ENCODE peak calls at places on chromosomes 2 and 18, in six cellular contexts. One of them, this sample, is unnamed. For H3K4me1, the result is how much of the 10 kb centered on the place peaks cover.

GRCh38 chr2:179860255-179861026 is 971 bp downstream of the ZNF385B start:
- DNase-seq in psoas muscle: peak
- DNase-seq in HCT116: no peak
- DNase-seq in kidney: peak
- DNase-seq in iPS DF 6.9: peak
- DNase-seq in CD8-positive, alpha-beta T cell: no peak
- DNase-seq in this sample: peak

GRCh38 chr18:77090546-77091200 is 41.9 kb downstream of the MBP start:
- DNase-seq in psoas muscle: no peak
- DNase-seq in HCT116: no peak
- DNase-seq in kidney: no peak
- DNase-seq in iPS DF 6.9: no peak
- DNase-seq in CD8-positive, alpha-beta T cell: no peak
- DNase-seq in this sample: no peak

GRCh38 chr18:3248670-3249359 is 1.2 kb downstream of the MYL12A start:
- DNase-seq in psoas muscle: no peak
- DNase-seq in HCT116: no peak
- DNase-seq in kidney: no peak
- DNase-seq in iPS DF 6.9: no peak
- DNase-seq in CD8-positive, alpha-beta T cell: no peak
- DNase-seq in this sample: peak

GRCh38 chr2:19299522-19299921 is 58.9 kb downstream of the OSR1 start:
- DNase-seq in psoas muscle: no peak
- DNase-seq in HCT116: no peak
- DNase-seq in kidney: no peak
- DNase-seq in iPS DF 6.9: no peak
- DNase-seq in CD8-positive, alpha-beta T cell: no peak
- DNase-seq in this sample: no peak

GRCh38 chr2:65279756-65280155 is 52.1 kb downstream of the ACTR2 start:
- DNase-seq in psoas muscle: no peak
- DNase-seq in HCT116: no peak
- DNase-seq in kidney: no peak
- DNase-seq in iPS DF 6.9: no peak
- DNase-seq in CD8-positive, alpha-beta T cell: no peak
- DNase-seq in this sample: no peak

GRCh38 chr2:146496248-146496647 is 1348.6 kb upstream of the ACVR2A start:
- DNase-seq in psoas muscle: no peak
- DNase-seq in HCT116: no peak
- DNase-seq in kidney: no peak
- DNase-seq in iPS DF 6.9: no peak
- DNase-seq in CD8-positive, alpha-beta T cell: no peak
- DNase-seq in this sample: no peak

GRCh38 chr2:214492152-214492551 is 81.3 kb downstream of the VWC2L start:
- DNase-seq in psoas muscle: no peak
- DNase-seq in HCT116: no peak
- DNase-seq in kidney: no peak
- DNase-seq in iPS DF 6.9: no peak
- DNase-seq in CD8-positive, alpha-beta T cell: no peak
- DNase-seq in this sample: no peak

GRCh38 chr2:13015941-13016340 is 299.2 kb downstream of the TRIB2 start:
- DNase-seq in psoas muscle: no peak
- DNase-seq in HCT116: no peak
- DNase-seq in kidney: no peak
- DNase-seq in iPS DF 6.9: no peak
- DNase-seq in CD8-positive, alpha-beta T cell: no peak
- DNase-seq in this sample: no peak

GRCh38 chr2:51344886-51345285 is 313.0 kb upstream of the NRXN1 start:
- DNase-seq in psoas muscle: no peak
- DNase-seq in HCT116: no peak
- DNase-seq in kidney: no peak
- DNase-seq in iPS DF 6.9: no peak
- DNase-seq in CD8-positive, alpha-beta T cell: no peak
- DNase-seq in this sample: no peak

GRCh38 chr18:42310956-42311355 is 355.9 kb downstream of the PIK3C3 start:
- DNase-seq in psoas muscle: peak
- DNase-seq in HCT116: no peak
- DNase-seq in kidney: no peak
- DNase-seq in iPS DF 6.9: no peak
- DNase-seq in CD8-positive, alpha-beta T cell: no peak
- DNase-seq in this sample: no peak

GRCh38 chr2:185811580-185811979 is 73.0 kb downstream of the FSIP2 start:
- DNase-seq in psoas muscle: no peak
- DNase-seq in HCT116: no peak
- DNase-seq in kidney: no peak
- DNase-seq in iPS DF 6.9: peak
- DNase-seq in CD8-positive, alpha-beta T cell: no peak
- DNase-seq in this sample: no peak

GRCh38 chr2:113822087-113822805 is 65.8 kb upstream of the SLC35F5 start:
- DNase-seq in psoas muscle: no peak
- DNase-seq in HCT116: no peak
- DNase-seq in kidney: no peak
- DNase-seq in iPS DF 6.9: no peak
- DNase-seq in CD8-positive, alpha-beta T cell: no peak
- DNase-seq in this sample: no peak

GRCh38 chr2:71006287-71006686 is 11.6 kb upstream of the TEX261 start:
- DNase-seq in psoas muscle: no peak
- DNase-seq in HCT116: no peak
- DNase-seq in kidney: no peak
- DNase-seq in iPS DF 6.9: no peak
- DNase-seq in CD8-positive, alpha-beta T cell: no peak
- DNase-seq in this sample: no peak

GRCh38 chr2:161839931-161840330 is 215.7 kb downstream of the SLC4A10 start:
- DNase-seq in psoas muscle: no peak
- DNase-seq in HCT116: no peak
- DNase-seq in kidney: no peak
- DNase-seq in iPS DF 6.9: no peak
- DNase-seq in CD8-positive, alpha-beta T cell: no peak
- DNase-seq in this sample: no peak

GRCh38 chr18:400466-400865 is 100.0 kb downstream of the COLEC12 start:
- DNase-seq in psoas muscle: no peak
- DNase-seq in HCT116: no peak
- DNase-seq in kidney: no peak
- DNase-seq in iPS DF 6.9: no peak
- DNase-seq in CD8-positive, alpha-beta T cell: no peak
- DNase-seq in this sample: no peak

GRCh38 chr2:142445542-142445941 is 314.7 kb upstream of the LRP1B start:
- DNase-seq in psoas muscle: no peak
- DNase-seq in HCT116: no peak
- DNase-seq in kidney: no peak
- DNase-seq in iPS DF 6.9: no peak
- DNase-seq in CD8-positive, alpha-beta T cell: no peak
- DNase-seq in this sample: no peak

GRCh38 chr2:201149064-201149820 is 33.3 kb downstream of the CFLAR start:
- DNase-seq in psoas muscle: no peak
- DNase-seq in HCT116: peak
- DNase-seq in kidney: no peak
- DNase-seq in iPS DF 6.9: no peak
- DNase-seq in CD8-positive, alpha-beta T cell: no peak
- DNase-seq in this sample: no peak

GRCh38 chr2:115807302-115807701 is 1364.9 kb downstream of the DPP10 start:
- DNase-seq in psoas muscle: no peak
- DNase-seq in HCT116: no peak
- DNase-seq in kidney: no peak
- DNase-seq in iPS DF 6.9: no peak
- DNase-seq in CD8-positive, alpha-beta T cell: no peak
- DNase-seq in this sample: no peak

GRCh38 chr2:64424421-64424987 is 29.5 kb upstream of the LGALSL start:
- DNase-seq in psoas muscle: no peak
- DNase-seq in HCT116: no peak
- DNase-seq in kidney: no peak
- DNase-seq in iPS DF 6.9: no peak
- DNase-seq in CD8-positive, alpha-beta T cell: no peak
- DNase-seq in this sample: no peak

GRCh38 chr2:177338177-177338721 is 54.3 kb upstream of the AGPS start:
- DNase-seq in psoas muscle: no peak
- DNase-seq in HCT116: peak
- DNase-seq in kidney: no peak
- DNase-seq in iPS DF 6.9: no peak
- DNase-seq in CD8-positive, alpha-beta T cell: no peak
- DNase-seq in this sample: no peak

GRCh38 chr2:236371010-236371409 is 106.8 kb upstream of the ASB18 start:
- DNase-seq in psoas muscle: no peak
- DNase-seq in HCT116: no peak
- DNase-seq in kidney: no peak
- DNase-seq in iPS DF 6.9: no peak
- DNase-seq in CD8-positive, alpha-beta T cell: no peak
- DNase-seq in this sample: no peak

GRCh38 chr2:20618886-20619521 is 31.9 kb downstream of the HS1BP3 start:
- DNase-seq in psoas muscle: peak
- DNase-seq in HCT116: no peak
- DNase-seq in kidney: peak
- DNase-seq in iPS DF 6.9: no peak
- DNase-seq in CD8-positive, alpha-beta T cell: no peak
- DNase-seq in this sample: no peak

GRCh38 chr2:166612214-166612613 is 118.2 kb upstream of the SCN7A start:
- DNase-seq in psoas muscle: no peak
- DNase-seq in HCT116: no peak
- DNase-seq in kidney: no peak
- DNase-seq in iPS DF 6.9: no peak
- DNase-seq in CD8-positive, alpha-beta T cell: no peak
- DNase-seq in this sample: no peak

GRCh38 chr2:58432491-58433166 is 191.5 kb upstream of the FANCL start:
- DNase-seq in psoas muscle: no peak
- DNase-seq in HCT116: no peak
- DNase-seq in kidney: no peak
- DNase-seq in iPS DF 6.9: no peak
- DNase-seq in CD8-positive, alpha-beta T cell: no peak
- DNase-seq in this sample: no peak

GRCh38 chr2:7272180-7272579 is 355.0 kb downstream of the RNF144A start:
- DNase-seq in psoas muscle: no peak
- DNase-seq in HCT116: no peak
- DNase-seq in kidney: no peak
- DNase-seq in iPS DF 6.9: no peak
- DNase-seq in CD8-positive, alpha-beta T cell: no peak
- DNase-seq in this sample: no peak

GRCh38 chr18:48197819-48198218 is 211.4 kb downstream of the ZBTB7C start:
- DNase-seq in psoas muscle: no peak
- DNase-seq in HCT116: no peak
- DNase-seq in kidney: no peak
- DNase-seq in iPS DF 6.9: no peak
- DNase-seq in CD8-positive, alpha-beta T cell: no peak
- DNase-seq in this sample: no peak

GRCh38 chr2:191311627-191312026 is 66.4 kb downstream of the MYO1B start:
- DNase-seq in psoas muscle: no peak
- DNase-seq in HCT116: peak
- DNase-seq in kidney: no peak
- DNase-seq in iPS DF 6.9: no peak
- DNase-seq in CD8-positive, alpha-beta T cell: no peak
- DNase-seq in this sample: no peak
- H3K4me1 ChIP-seq in psoas muscle: under half
- H3K4me1 ChIP-seq in HCT116: under half
- H3K4me1 ChIP-seq in kidney: under half
- H3K4me1 ChIP-seq in iPS DF 6.9: under half
- H3K4me1 ChIP-seq in CD8-positive, alpha-beta T cell: under half
- H3K4me1 ChIP-seq in this sample: under half

GRCh38 chr2:100197643-100198153 is 55.3 kb upstream of the AFF3 start:
- DNase-seq in psoas muscle: peak
- DNase-seq in HCT116: no peak
- DNase-seq in kidney: peak
- DNase-seq in iPS DF 6.9: no peak
- DNase-seq in CD8-positive, alpha-beta T cell: no peak
- DNase-seq in this sample: peak
- H3K4me1 ChIP-seq in psoas muscle: under half
- H3K4me1 ChIP-seq in HCT116: under half
- H3K4me1 ChIP-seq in kidney: under half
- H3K4me1 ChIP-seq in iPS DF 6.9: under half
- H3K4me1 ChIP-seq in CD8-positive, alpha-beta T cell: under half
- H3K4me1 ChIP-seq in this sample: under half

GRCh38 chr2:37832590-37833197 is 92.4 kb upstream of the RMDN2 start:
- DNase-seq in psoas muscle: peak
- DNase-seq in HCT116: peak
- DNase-seq in kidney: peak
- DNase-seq in iPS DF 6.9: peak
- DNase-seq in CD8-positive, alpha-beta T cell: peak
- DNase-seq in this sample: peak
- H3K4me1 ChIP-seq in psoas muscle: under half
- H3K4me1 ChIP-seq in HCT116: under half
- H3K4me1 ChIP-seq in kidney: under half
- H3K4me1 ChIP-seq in iPS DF 6.9: under half
- H3K4me1 ChIP-seq in CD8-positive, alpha-beta T cell: under half
- H3K4me1 ChIP-seq in this sample: under half

DNA sequence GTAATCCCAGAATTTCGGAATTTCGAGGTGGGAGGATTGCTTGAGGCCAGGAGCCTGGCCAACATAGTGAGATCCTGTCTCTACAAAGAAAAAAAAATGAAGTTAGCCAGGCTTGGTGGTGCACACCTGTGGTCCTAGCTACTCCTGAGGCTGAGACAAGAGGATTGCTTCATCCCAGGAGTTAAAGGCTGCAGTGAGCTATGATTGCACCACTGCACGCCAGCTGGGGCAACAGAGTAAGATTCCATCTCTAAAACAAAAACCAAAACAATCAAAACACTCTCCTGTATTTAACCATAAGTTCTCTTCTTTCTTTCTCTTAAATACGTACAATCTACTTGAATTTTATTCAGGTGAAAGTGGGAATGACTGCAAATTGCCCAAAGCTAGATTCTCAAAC is 33.8 kb upstream of the NEDD4L start:
- DNase-seq in psoas muscle: no peak
- DNase-seq in HCT116: no peak
- DNase-seq in kidney: no peak
- DNase-seq in iPS DF 6.9: no peak
- DNase-seq in CD8-positive, alpha-beta T cell: no peak
- DNase-seq in this sample: no peak
- H3K4me1 ChIP-seq in psoas muscle: under half
- H3K4me1 ChIP-seq in HCT116: under half
- H3K4me1 ChIP-seq in kidney: under half
- H3K4me1 ChIP-seq in iPS DF 6.9: under half
- H3K4me1 ChIP-seq in CD8-positive, alpha-beta T cell: under half
- H3K4me1 ChIP-seq in this sample: under half

GRCh38 chr2:218282173-218282991 is 9.9 kb downstream of the TMBIM1 start:
- DNase-seq in psoas muscle: peak
- DNase-seq in HCT116: no peak
- DNase-seq in kidney: peak
- DNase-seq in iPS DF 6.9: no peak
- DNase-seq in CD8-positive, alpha-beta T cell: no peak
- DNase-seq in this sample: no peak

GRCh38 chr2:218284106-218284811 is 8.0 kb downstream of the TMBIM1 start:
- DNase-seq in psoas muscle: peak
- DNase-seq in HCT116: no peak
- DNase-seq in kidney: no peak
- DNase-seq in iPS DF 6.9: no peak
- DNase-seq in CD8-positive, alpha-beta T cell: no peak
- DNase-seq in this sample: no peak

GRCh38 chr2:218281449-218281848 is 10.9 kb downstream of the TMBIM1 start:
- DNase-seq in psoas muscle: peak
- DNase-seq in HCT116: no peak
- DNase-seq in kidney: no peak
- DNase-seq in iPS DF 6.9: no peak
- DNase-seq in CD8-positive, alpha-beta T cell: no peak
- DNase-seq in this sample: no peak

GRCh38 chr2:218286570-218287459 is 5.5 kb downstream of the TMBIM1 start:
- DNase-seq in psoas muscle: peak
- DNase-seq in HCT116: peak
- DNase-seq in kidney: peak
- DNase-seq in iPS DF 6.9: no peak
- DNase-seq in CD8-positive, alpha-beta T cell: peak
- DNase-seq in this sample: peak

GRCh38 chr2:218285604-218286003 is 6.7 kb downstream of the TMBIM1 start:
- DNase-seq in psoas muscle: peak
- DNase-seq in HCT116: no peak
- DNase-seq in kidney: no peak
- DNase-seq in iPS DF 6.9: no peak
- DNase-seq in CD8-positive, alpha-beta T cell: no peak
- DNase-seq in this sample: no peak
- H3K4me1 ChIP-seq in psoas muscle: half or more
- H3K4me1 ChIP-seq in HCT116: under half
- H3K4me1 ChIP-seq in kidney: half or more
- H3K4me1 ChIP-seq in iPS DF 6.9: under half
- H3K4me1 ChIP-seq in CD8-positive, alpha-beta T cell: half or more
- H3K4me1 ChIP-seq in this sample: half or more

GRCh38 chr2:133193544-133193943 is 374.7 kb downstream of the NCKAP5 start:
- DNase-seq in psoas muscle: no peak
- DNase-seq in HCT116: no peak
- DNase-seq in kidney: no peak
- DNase-seq in iPS DF 6.9: no peak
- DNase-seq in CD8-positive, alpha-beta T cell: no peak
- DNase-seq in this sample: no peak
- H3K4me1 ChIP-seq in psoas muscle: under half
- H3K4me1 ChIP-seq in HCT116: under half
- H3K4me1 ChIP-seq in kidney: under half
- H3K4me1 ChIP-seq in iPS DF 6.9: under half
- H3K4me1 ChIP-seq in CD8-positive, alpha-beta T cell: under half
- H3K4me1 ChIP-seq in this sample: under half